ENCODE peak calls at places on chromosomes 11 and 22, in six cellular contexts. D, B, Z, O, E and H are unnamed samples.
A peak's percentile ranks its signal among the peaks of the same experiment; 100 is the strongest.

GRCh38 chr22:49999063-49999900 is 13.3 kb downstream of the IL17REL start:
- DNase-seq in Z (peak; percentile 91), O (no peak), E (no peak), D (no peak), B (no peak), H (no peak)

GRCh38 chr22:26888887-26889286 is 231.5 kb downstream of the MIAT start:
- DNase-seq in Z (no peak), E (no peak), D (no peak), O (no peak), B (no peak), H (no peak)

GRCh38 chr22:25402501-25403283 is 161.8 kb upstream of the GRK3 start:
- DNase-seq in B (no peak), O (peak; percentile 95), E (no peak), D (no peak), Z (no peak), H (no peak)

GRCh38 chr22:19446603-19447387 is 716 bp downstream of the C22orf39 start:
- DNase-seq in Z (no peak), B (no peak), E (no peak), D (no peak), O (peak; percentile 7), H (no peak)

GRCh38 chr11:79353706-79354105 is 87.1 kb downstream of the TENM4 start:
- DNase-seq in O (no peak), B (no peak), Z (no peak), E (no peak), D (no peak), H (no peak)

GRCh38 chr11:106101370-106101769 is 23.9 kb downstream of the AASDHPPT start:
- DNase-seq in E (no peak), D (no peak), B (no peak), O (no peak), Z (no peak), H (no peak)

GRCh38 chr11:58058276-58059010 is 27.7 kb downstream of the OR6Q1 start:
- DNase-seq in D (peak; percentile 34), Z (no peak), O (no peak), E (no peak), B (no peak), H (no peak)

GRCh38 chr11:78042858-78043257 is 19.8 kb upstream of the KCTD14 start:
- DNase-seq in D (no peak), E (no peak), Z (no peak), O (no peak), B (no peak), H (no peak)

GRCh38 chr11:110525883-110526282 is 96.1 kb downstream of the FDX1 start:
- DNase-seq in Z (no peak), O (no peak), D (no peak), B (no peak), E (peak; percentile 15), H (no peak)

GRCh38 chr11:108790501-108791299 is 125.8 kb downstream of the DDX10 start:
- DNase-seq in D (no peak), B (no peak), O (no peak), E (peak; percentile 8), Z (no peak), H (no peak)

GRCh38 chr11:1388763-1389102 is 1.0 kb upstream of the BRSK2 start:
- DNase-seq in E (no peak), Z (no peak), O (no peak), D (no peak), B (no peak), H (no peak)

GRCh38 chr11:33197915-33198727 is 36.8 kb upstream of the CSTF3 start:
- DNase-seq in O (no peak), Z (no peak), D (no peak), B (no peak), E (no peak), H (peak; percentile 18)

GRCh38 chr11:14620027-14620511 is 23.5 kb upstream of the PDE3B start:
- DNase-seq in E (no peak), Z (no peak), D (no peak), O (peak; percentile 93), B (no peak), H (no peak)

GRCh38 chr11:86737752-86738151 is 62.6 kb upstream of the PRSS23 start:
- DNase-seq in B (peak; percentile 63), D (peak; percentile 95), E (no peak), O (no peak), Z (no peak), H (no peak)

GRCh38 chr11:126281245-126281644 is 1.6 kb upstream of the TIRAP start:
- DNase-seq in B (no peak), D (no peak), E (no peak), Z (no peak), O (no peak), H (no peak)

GRCh38 chr22:36432592-36433317 is 45.0 kb upstream of the MYH9 start:
- DNase-seq in D (no peak), B (no peak), O (peak; percentile 23), Z (no peak), E (no peak), H (no peak)

GRCh38 chr11:44570411-44571155 is 5.1 kb downstream of the CD82 start:
- DNase-seq in B (no peak), O (no peak), D (no peak), Z (no peak), E (no peak), H (no peak)

GRCh38 chr11:73518195-73518594 is 79.7 kb downstream of the FAM168A start:
- DNase-seq in E (no peak), B (no peak), Z (no peak), O (no peak), D (no peak), H (no peak)

GRCh38 chr11:72478596-72479143 is 44.3 kb upstream of the CLPB start:
- DNase-seq in O (no peak), E (no peak), B (no peak), Z (no peak), D (no peak), H (no peak)

GRCh38 chr11:70437111-70437784 is 38.9 kb downstream of the CTTN start:
- DNase-seq in D (no peak), B (no peak), O (no peak), Z (no peak), E (peak; percentile 56), H (no peak)

GRCh38 chr22:36954251-36955014 is 41.0 kb downstream of the CSF2RB start:
- DNase-seq in Z (no peak), D (no peak), B (no peak), E (no peak), O (no peak), H (no peak)

GRCh38 chr11:111206472-111206871 is 39.1 kb upstream of the POU2AF2 start:
- DNase-seq in E (no peak), D (peak; percentile 5), B (peak; percentile 48), O (no peak), Z (no peak), H (no peak)

GRCh38 chr22:45598596-45599217 is 72.9 kb upstream of the ATXN10 start:
- DNase-seq in B (no peak), O (no peak), E (no peak), Z (no peak), D (no peak), H (no peak)

GRCh38 chr22:39332441-39333064 is 13.1 kb upstream of the RPL3 start:
- DNase-seq in B (no peak), D (peak; percentile 81), E (peak; percentile 36), Z (no peak), O (no peak), H (no peak)

GRCh38 chr11:12617632-12618031 is 56.6 kb upstream of the TEAD1 start:
- DNase-seq in E (no peak), D (no peak), B (no peak), Z (no peak), O (no peak), H (no peak)

GRCh38 chr11:133719532-133720235 is 125.6 kb downstream of the SPATA19 start:
- DNase-seq in E (no peak), Z (no peak), O (no peak), B (no peak), D (no peak), H (no peak)

GRCh38 chr11:3837793-3838192 is 3.0 kb downstream of the RHOG start:
- DNase-seq in E (no peak), Z (no peak), O (no peak), D (no peak), B (no peak), H (peak; percentile 97)
- H3K4me3 ChIP-seq in E (peak overlapping the region; percentile 98), Z (peak overlapping the region; percentile 89), O (no peak overlapping the region), D (no peak overlapping the region), B (no peak overlapping the region), H (peak overlapping the region; percentile 95)

DNA sequence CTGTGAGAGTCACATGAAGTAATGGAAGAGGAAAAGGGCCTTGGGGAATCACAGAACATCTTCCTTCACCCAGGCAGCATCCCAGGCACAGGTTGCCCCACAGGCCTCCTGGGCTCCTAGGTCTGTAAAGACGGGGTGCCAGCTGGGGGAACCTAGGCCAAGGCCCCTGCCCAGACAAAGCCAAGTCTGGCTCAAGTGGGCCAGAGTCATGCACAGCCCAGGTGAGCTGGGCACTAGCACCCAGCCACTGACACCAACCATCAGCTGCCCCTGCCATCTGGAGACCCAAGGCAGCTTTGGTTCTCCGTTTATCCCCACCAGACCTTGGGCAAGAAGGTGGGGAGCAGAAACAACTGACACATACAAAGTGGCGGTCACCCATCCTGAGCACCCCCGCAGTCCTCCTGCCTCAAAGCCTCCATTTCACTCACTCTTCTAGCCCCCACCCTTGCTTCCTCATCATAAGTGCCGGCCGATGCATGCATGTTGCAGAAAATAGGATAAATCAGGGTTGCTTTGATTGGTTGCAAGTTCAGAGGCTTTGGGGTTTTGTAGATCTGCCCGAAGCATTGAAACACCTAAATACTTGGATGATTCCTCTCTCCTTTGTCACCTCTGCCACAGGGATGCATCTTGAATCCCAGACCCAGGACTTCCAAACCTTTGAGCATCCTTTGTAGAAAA is 26.5 kb upstream of the TMPRSS4 start:
- DNase-seq in O (no peak), E (no peak), B (no peak), D (no peak), Z (no peak), H (no peak)
- TF ChIP-seq MYC in O (no peak), E (no peak), B (no peak), D (no peak), Z (no peak), H (no peak)

GRCh38 chr22:17784776-17785175 is 10.5 kb upstream of the BID start:
- DNase-seq in O (no peak), B (no peak), D (no peak), Z (no peak), E (no peak), H (no peak)
- H3K4me3 ChIP-seq in O (no peak overlapping the region), B (no peak overlapping the region), D (no peak overlapping the region), Z (no peak overlapping the region), E (no peak overlapping the region), H (no peak overlapping the region)

DNA sequence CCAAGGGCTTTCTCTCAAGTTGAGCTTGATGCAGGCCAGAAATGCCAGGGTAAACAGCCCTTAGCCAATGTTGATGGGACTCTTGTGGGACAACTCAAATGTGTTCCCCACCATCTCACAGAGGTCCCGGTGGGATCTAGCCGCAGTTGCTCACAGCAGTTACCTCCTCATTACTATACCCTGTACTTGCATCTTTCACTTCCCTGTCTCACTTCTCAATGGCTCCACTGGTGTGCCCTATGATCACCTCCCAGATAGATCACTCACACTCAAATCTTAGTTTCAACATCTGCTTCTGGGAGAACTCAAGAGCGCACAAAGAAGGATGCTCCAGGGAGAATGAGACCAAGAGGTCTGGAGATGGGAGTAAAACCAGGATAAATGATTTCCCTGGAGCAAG is 47.0 kb downstream of the RCN1 start:
- DNase-seq in E (peak; percentile 17), B (no peak), Z (no peak), D (no peak), O (no peak), H (no peak)
- TF ChIP-seq MYC in E (no peak), B (no peak), Z (no peak), D (no peak), O (no peak), H (no peak)